ENCODE peak calls at places on chromosomes 2 and 18, in seven cellular contexts. One of them, this sample, is unnamed.

GRCh38 chr2:235979753-235980459 is 188.3 kb downstream of the GBX2 start:
- DNase-seq in IMR-90: no peak
- DNase-seq in mesendoderm: no peak
- DNase-seq in neuronal stem cell: no peak
- DNase-seq in H9: no peak
- DNase-seq in H1: no peak
- DNase-seq in trophoblast cell: no peak
- DNase-seq in this sample: no peak

GRCh38 chr2:33457588-33458247 is 18.7 kb upstream of the RASGRP3 start:
- DNase-seq in IMR-90: no peak
- DNase-seq in mesendoderm: peak
- DNase-seq in neuronal stem cell: no peak
- DNase-seq in H9: no peak
- DNase-seq in H1: no peak
- DNase-seq in trophoblast cell: peak
- DNase-seq in this sample: no peak

GRCh38 chr2:11022064-11022463 is 110.3 kb downstream of the KCNF1 start:
- DNase-seq in IMR-90: no peak
- DNase-seq in mesendoderm: peak
- DNase-seq in neuronal stem cell: no peak
- DNase-seq in H9: no peak
- DNase-seq in H1: peak
- DNase-seq in trophoblast cell: no peak
- DNase-seq in this sample: no peak

GRCh38 chr18:33870059-33870458 is 292.0 kb downstream of the ASXL3 start:
- DNase-seq in IMR-90: peak
- DNase-seq in mesendoderm: peak
- DNase-seq in neuronal stem cell: no peak
- DNase-seq in H9: no peak
- DNase-seq in H1: no peak
- DNase-seq in trophoblast cell: peak
- DNase-seq in this sample: peak

GRCh38 chr2:66434679-66435548 is at the start of gene MEIS1:
- DNase-seq in IMR-90: peak
- DNase-seq in mesendoderm: peak
- DNase-seq in neuronal stem cell: no peak
- DNase-seq in H9: peak
- DNase-seq in H1: peak
- DNase-seq in trophoblast cell: peak
- DNase-seq in this sample: peak

GRCh38 chr2:229176136-229176535 is 95.0 kb downstream of the PID1 start:
- DNase-seq in IMR-90: no peak
- DNase-seq in mesendoderm: no peak
- DNase-seq in neuronal stem cell: no peak
- DNase-seq in H9: no peak
- DNase-seq in H1: no peak
- DNase-seq in trophoblast cell: no peak
- DNase-seq in this sample: no peak

GRCh38 chr2:234447963-234448362 is 48.9 kb downstream of the ARL4C start:
- DNase-seq in IMR-90: no peak
- DNase-seq in mesendoderm: no peak
- DNase-seq in neuronal stem cell: no peak
- DNase-seq in H9: no peak
- DNase-seq in H1: no peak
- DNase-seq in trophoblast cell: no peak
- DNase-seq in this sample: peak

GRCh38 chr2:59770651-59771050 is 782.8 kb downstream of the BCL11A start:
- DNase-seq in IMR-90: no peak
- DNase-seq in mesendoderm: no peak
- DNase-seq in neuronal stem cell: no peak
- DNase-seq in H9: no peak
- DNase-seq in H1: no peak
- DNase-seq in trophoblast cell: no peak
- DNase-seq in this sample: no peak

GRCh38 chr2:46369783-46370182 is 72.6 kb downstream of the EPAS1 start:
- DNase-seq in IMR-90: no peak
- DNase-seq in mesendoderm: no peak
- DNase-seq in neuronal stem cell: no peak
- DNase-seq in H9: no peak
- DNase-seq in H1: no peak
- DNase-seq in trophoblast cell: no peak
- DNase-seq in this sample: no peak

GRCh38 chr2:28802975-28803429 is 7.6 kb upstream of the SPDYA start:
- DNase-seq in IMR-90: peak
- DNase-seq in mesendoderm: peak
- DNase-seq in neuronal stem cell: no peak
- DNase-seq in H9: no peak
- DNase-seq in H1: no peak
- DNase-seq in trophoblast cell: no peak
- DNase-seq in this sample: peak

GRCh38 chr2:240530181-240530580 is 27.6 kb downstream of the ANKMY1 start:
- DNase-seq in IMR-90: no peak
- DNase-seq in mesendoderm: no peak
- DNase-seq in neuronal stem cell: no peak
- DNase-seq in H9: no peak
- DNase-seq in H1: no peak
- DNase-seq in trophoblast cell: no peak
- DNase-seq in this sample: no peak

GRCh38 chr18:45723921-45724320 is at the start of gene SLC14A1:
- DNase-seq in IMR-90: no peak
- DNase-seq in mesendoderm: no peak
- DNase-seq in neuronal stem cell: no peak
- DNase-seq in H9: no peak
- DNase-seq in H1: no peak
- DNase-seq in trophoblast cell: no peak
- DNase-seq in this sample: no peak

GRCh38 chr2:49901202-49901865 is 747.0 kb upstream of the FSHR start:
- DNase-seq in IMR-90: no peak
- DNase-seq in mesendoderm: no peak
- DNase-seq in neuronal stem cell: no peak
- DNase-seq in H9: no peak
- DNase-seq in H1: no peak
- DNase-seq in trophoblast cell: no peak
- DNase-seq in this sample: no peak
- H4K8ac ChIP-seq in IMR-90: no peak
- H4K8ac ChIP-seq in mesendoderm: no peak
- H4K8ac ChIP-seq in neuronal stem cell: no peak
- H4K8ac ChIP-seq in H9: no peak
- H4K8ac ChIP-seq in H1: no peak
- H4K8ac ChIP-seq in trophoblast cell: no peak
- H4K8ac ChIP-seq in this sample: no peak

DNA sequence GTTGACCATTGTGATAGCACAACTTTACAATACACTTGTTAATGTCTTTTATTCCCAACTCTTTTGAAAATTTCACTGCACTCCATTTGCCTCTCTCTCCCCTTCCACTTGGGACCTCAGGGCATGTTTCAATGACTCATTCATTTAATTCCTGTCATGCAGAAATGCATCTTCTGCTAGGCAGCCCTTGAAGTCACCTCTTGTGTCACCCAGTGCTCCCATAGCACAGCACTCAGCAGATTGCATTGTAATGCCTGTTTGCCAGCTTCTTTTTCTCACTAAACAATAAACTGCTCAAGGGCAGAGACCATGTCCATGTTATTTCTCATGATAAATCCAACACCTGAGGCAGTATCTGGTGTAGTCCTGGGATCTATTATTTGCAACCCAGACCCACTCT is 85.9 kb upstream of the ACSL3 start:
- DNase-seq in IMR-90: no peak
- DNase-seq in mesendoderm: peak
- DNase-seq in neuronal stem cell: no peak
- DNase-seq in H9: no peak
- DNase-seq in H1: no peak
- DNase-seq in trophoblast cell: peak
- DNase-seq in this sample: peak
- H4K8ac ChIP-seq in IMR-90: no peak
- H4K8ac ChIP-seq in mesendoderm: no peak
- H4K8ac ChIP-seq in neuronal stem cell: no peak
- H4K8ac ChIP-seq in H9: no peak
- H4K8ac ChIP-seq in H1: no peak
- H4K8ac ChIP-seq in trophoblast cell: no peak
- H4K8ac ChIP-seq in this sample: no peak

GRCh38 chr2:219782999-219783398 is 155.6 kb downstream of the SLC4A3 start:
- DNase-seq in IMR-90: no peak
- DNase-seq in mesendoderm: no peak
- DNase-seq in neuronal stem cell: no peak
- DNase-seq in H9: no peak
- DNase-seq in H1: no peak
- DNase-seq in trophoblast cell: no peak
- DNase-seq in this sample: no peak
- H4K8ac ChIP-seq in IMR-90: no peak
- H4K8ac ChIP-seq in mesendoderm: no peak
- H4K8ac ChIP-seq in neuronal stem cell: no peak
- H4K8ac ChIP-seq in H9: no peak
- H4K8ac ChIP-seq in H1: no peak
- H4K8ac ChIP-seq in trophoblast cell: no peak
- H4K8ac ChIP-seq in this sample: no peak

GRCh38 chr18:66548747-66549146 is 55.1 kb downstream of the CDH19 start:
- DNase-seq in IMR-90: no peak
- DNase-seq in mesendoderm: peak
- DNase-seq in neuronal stem cell: no peak
- DNase-seq in H9: no peak
- DNase-seq in H1: no peak
- DNase-seq in trophoblast cell: no peak
- DNase-seq in this sample: no peak
- H4K8ac ChIP-seq in IMR-90: no peak
- H4K8ac ChIP-seq in mesendoderm: no peak
- H4K8ac ChIP-seq in neuronal stem cell: no peak
- H4K8ac ChIP-seq in H9: no peak
- H4K8ac ChIP-seq in H1: no peak
- H4K8ac ChIP-seq in trophoblast cell: no peak
- H4K8ac ChIP-seq in this sample: no peak

GRCh38 chr18:24726727-24727539 is 266.5 kb downstream of the HRH4 start:
- DNase-seq in IMR-90: peak
- DNase-seq in mesendoderm: peak
- DNase-seq in neuronal stem cell: peak
- DNase-seq in H9: peak
- DNase-seq in H1: peak
- DNase-seq in trophoblast cell: peak
- DNase-seq in this sample: peak
- H4K8ac ChIP-seq in IMR-90: peak
- H4K8ac ChIP-seq in mesendoderm: no peak
- H4K8ac ChIP-seq in neuronal stem cell: no peak
- H4K8ac ChIP-seq in H9: no peak
- H4K8ac ChIP-seq in H1: no peak
- H4K8ac ChIP-seq in trophoblast cell: no peak
- H4K8ac ChIP-seq in this sample: no peak

GRCh38 chr2:186697536-186697935 is 3.7 kb downstream of the FAM171B start:
- DNase-seq in IMR-90: peak
- DNase-seq in mesendoderm: no peak
- DNase-seq in neuronal stem cell: no peak
- DNase-seq in H9: no peak
- DNase-seq in H1: no peak
- DNase-seq in trophoblast cell: no peak
- DNase-seq in this sample: no peak

GRCh38 chr2:186704897-186705296 is 11.0 kb downstream of the FAM171B start:
- DNase-seq in IMR-90: no peak
- DNase-seq in mesendoderm: no peak
- DNase-seq in neuronal stem cell: no peak
- DNase-seq in H9: no peak
- DNase-seq in H1: no peak
- DNase-seq in trophoblast cell: no peak
- DNase-seq in this sample: no peak

GRCh38 chr2:186696804-186697203 is 2.9 kb downstream of the FAM171B start:
- DNase-seq in IMR-90: no peak
- DNase-seq in mesendoderm: no peak
- DNase-seq in neuronal stem cell: no peak
- DNase-seq in H9: no peak
- DNase-seq in H1: no peak
- DNase-seq in trophoblast cell: no peak
- DNase-seq in this sample: no peak

GRCh38 chr2:186699742-186700141 is 5.9 kb downstream of the FAM171B start:
- DNase-seq in IMR-90: no peak
- DNase-seq in mesendoderm: no peak
- DNase-seq in neuronal stem cell: no peak
- DNase-seq in H9: no peak
- DNase-seq in H1: no peak
- DNase-seq in trophoblast cell: no peak
- DNase-seq in this sample: no peak

DNA sequence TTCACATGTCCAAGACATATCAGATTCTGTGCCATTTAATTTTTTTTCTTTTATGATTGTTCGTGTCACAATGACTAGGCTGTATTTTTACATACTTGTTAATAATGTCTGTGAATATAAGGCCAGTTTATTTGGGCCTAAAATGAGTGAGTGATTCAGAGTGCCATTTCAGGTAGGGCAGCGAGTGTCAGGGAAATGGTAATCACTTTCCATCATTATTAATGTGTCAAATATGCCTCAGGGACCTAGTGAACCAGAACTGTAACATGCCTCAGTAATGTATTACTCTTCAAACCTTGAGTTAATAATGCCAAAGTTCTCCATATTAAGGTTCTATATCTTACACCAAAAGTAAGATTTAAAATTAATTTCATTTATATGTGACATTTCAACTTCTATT is 8.6 kb downstream of the FAM171B start:
- DNase-seq in IMR-90: no peak
- DNase-seq in mesendoderm: no peak
- DNase-seq in neuronal stem cell: no peak
- DNase-seq in H9: no peak
- DNase-seq in H1: no peak
- DNase-seq in trophoblast cell: no peak
- DNase-seq in this sample: no peak
- H4K8ac ChIP-seq in IMR-90: no peak
- H4K8ac ChIP-seq in mesendoderm: no peak
- H4K8ac ChIP-seq in neuronal stem cell: no peak
- H4K8ac ChIP-seq in H9: no peak
- H4K8ac ChIP-seq in H1: no peak
- H4K8ac ChIP-seq in trophoblast cell: no peak
- H4K8ac ChIP-seq in this sample: no peak